ENCODE peak calls at places on chromosomes 3 and 15, in six cellular contexts. One of them, this sample, is unnamed.

GRCh38 chr3:8441969-8442559 is 59.6 kb upstream of the LMCD1 start:
- DNase-seq in body of pancreas: peak; percentile 30
- DNase-seq in activated CD8-positive, alpha-beta T cell treated with anti-CD3 and anti-CD28 coated beads for 36 hours: no peak
- DNase-seq in bronchial epithelial cell: peak; percentile 62
- DNase-seq in IMR-90: peak; percentile 77
- DNase-seq in astrocyte of the spinal cord: peak; percentile 75
- DNase-seq in this sample: no peak

GRCh38 chr3:190458040-190458439 is 8.3 kb upstream of the TMEM207 start:
- DNase-seq in body of pancreas: no peak
- DNase-seq in activated CD8-positive, alpha-beta T cell treated with anti-CD3 and anti-CD28 coated beads for 36 hours: no peak
- DNase-seq in bronchial epithelial cell: no peak
- DNase-seq in IMR-90: no peak
- DNase-seq in astrocyte of the spinal cord: no peak
- DNase-seq in this sample: no peak

GRCh38 chr3:15431256-15431837 is 3.9 kb downstream of the EAF1 start:
- DNase-seq in body of pancreas: no peak
- DNase-seq in activated CD8-positive, alpha-beta T cell treated with anti-CD3 and anti-CD28 coated beads for 36 hours: no peak
- DNase-seq in bronchial epithelial cell: no peak
- DNase-seq in IMR-90: no peak
- DNase-seq in astrocyte of the spinal cord: no peak
- DNase-seq in this sample: no peak

GRCh38 chr3:79367066-79367465 is 400.7 kb downstream of the ROBO1 start:
- DNase-seq in body of pancreas: no peak
- DNase-seq in activated CD8-positive, alpha-beta T cell treated with anti-CD3 and anti-CD28 coated beads for 36 hours: no peak
- DNase-seq in bronchial epithelial cell: peak; percentile 86
- DNase-seq in IMR-90: peak; percentile 87
- DNase-seq in astrocyte of the spinal cord: peak; percentile 65
- DNase-seq in this sample: no peak

GRCh38 chr15:89912145-89912673 is 543 bp downstream of the ARPIN start:
- DNase-seq in body of pancreas: peak; percentile 63
- DNase-seq in activated CD8-positive, alpha-beta T cell treated with anti-CD3 and anti-CD28 coated beads for 36 hours: no peak
- DNase-seq in bronchial epithelial cell: no peak
- DNase-seq in IMR-90: no peak
- DNase-seq in astrocyte of the spinal cord: peak; percentile 8
- DNase-seq in this sample: peak; percentile 46

GRCh38 chr3:25043181-25043580 is 384.9 kb upstream of the RARB start:
- DNase-seq in body of pancreas: no peak
- DNase-seq in activated CD8-positive, alpha-beta T cell treated with anti-CD3 and anti-CD28 coated beads for 36 hours: no peak
- DNase-seq in bronchial epithelial cell: no peak
- DNase-seq in IMR-90: no peak
- DNase-seq in astrocyte of the spinal cord: no peak
- DNase-seq in this sample: no peak

GRCh38 chr15:97904196-97904572 is 56.3 kb upstream of the ARRDC4 start:
- DNase-seq in body of pancreas: peak; percentile 76
- DNase-seq in activated CD8-positive, alpha-beta T cell treated with anti-CD3 and anti-CD28 coated beads for 36 hours: peak; percentile 49
- DNase-seq in bronchial epithelial cell: peak; percentile 47
- DNase-seq in IMR-90: peak; percentile 44
- DNase-seq in astrocyte of the spinal cord: peak; percentile 42
- DNase-seq in this sample: no peak

GRCh38 chr15:83248151-83248851 is 36.2 kb downstream of the BNC1 start:
- DNase-seq in body of pancreas: peak; percentile 24
- DNase-seq in activated CD8-positive, alpha-beta T cell treated with anti-CD3 and anti-CD28 coated beads for 36 hours: peak; percentile 34
- DNase-seq in bronchial epithelial cell: peak; percentile 69
- DNase-seq in IMR-90: peak; percentile 68
- DNase-seq in astrocyte of the spinal cord: peak; percentile 74
- DNase-seq in this sample: no peak

GRCh38 chr3:18444597-18445420 is 19.7 kb upstream of the SATB1 start:
- DNase-seq in body of pancreas: peak; percentile 74
- DNase-seq in activated CD8-positive, alpha-beta T cell treated with anti-CD3 and anti-CD28 coated beads for 36 hours: peak; percentile 83
- DNase-seq in bronchial epithelial cell: no peak
- DNase-seq in IMR-90: peak; percentile 40
- DNase-seq in astrocyte of the spinal cord: peak; percentile 56
- DNase-seq in this sample: peak; percentile 56

GRCh38 chr3:49529567-49529966 is 24.7 kb upstream of the BSN start:
- DNase-seq in body of pancreas: no peak
- DNase-seq in activated CD8-positive, alpha-beta T cell treated with anti-CD3 and anti-CD28 coated beads for 36 hours: peak; percentile 53
- DNase-seq in bronchial epithelial cell: no peak
- DNase-seq in IMR-90: no peak
- DNase-seq in astrocyte of the spinal cord: no peak
- DNase-seq in this sample: no peak

GRCh38 chr3:136171097-136171542 is 25.0 kb downstream of the MSL2 start:
- DNase-seq in body of pancreas: no peak
- DNase-seq in activated CD8-positive, alpha-beta T cell treated with anti-CD3 and anti-CD28 coated beads for 36 hours: no peak
- DNase-seq in bronchial epithelial cell: peak; percentile 88
- DNase-seq in IMR-90: peak; percentile 36
- DNase-seq in astrocyte of the spinal cord: no peak
- DNase-seq in this sample: no peak

GRCh38 chr3:87288486-87288885 is 12.1 kb upstream of the POU1F1 start:
- DNase-seq in body of pancreas: no peak
- DNase-seq in activated CD8-positive, alpha-beta T cell treated with anti-CD3 and anti-CD28 coated beads for 36 hours: no peak
- DNase-seq in bronchial epithelial cell: no peak
- DNase-seq in IMR-90: no peak
- DNase-seq in astrocyte of the spinal cord: no peak
- DNase-seq in this sample: no peak

GRCh38 chr3:88408935-88409334 is 259.2 kb downstream of the C3orf38 start:
- DNase-seq in body of pancreas: no peak
- DNase-seq in activated CD8-positive, alpha-beta T cell treated with anti-CD3 and anti-CD28 coated beads for 36 hours: no peak
- DNase-seq in bronchial epithelial cell: no peak
- DNase-seq in IMR-90: no peak
- DNase-seq in astrocyte of the spinal cord: no peak
- DNase-seq in this sample: no peak

GRCh38 chr15:36254446-36254845 is 325.0 kb upstream of the CDIN1 start:
- DNase-seq in body of pancreas: no peak
- DNase-seq in activated CD8-positive, alpha-beta T cell treated with anti-CD3 and anti-CD28 coated beads for 36 hours: no peak
- DNase-seq in bronchial epithelial cell: no peak
- DNase-seq in IMR-90: no peak
- DNase-seq in astrocyte of the spinal cord: no peak
- DNase-seq in this sample: no peak

DNA sequence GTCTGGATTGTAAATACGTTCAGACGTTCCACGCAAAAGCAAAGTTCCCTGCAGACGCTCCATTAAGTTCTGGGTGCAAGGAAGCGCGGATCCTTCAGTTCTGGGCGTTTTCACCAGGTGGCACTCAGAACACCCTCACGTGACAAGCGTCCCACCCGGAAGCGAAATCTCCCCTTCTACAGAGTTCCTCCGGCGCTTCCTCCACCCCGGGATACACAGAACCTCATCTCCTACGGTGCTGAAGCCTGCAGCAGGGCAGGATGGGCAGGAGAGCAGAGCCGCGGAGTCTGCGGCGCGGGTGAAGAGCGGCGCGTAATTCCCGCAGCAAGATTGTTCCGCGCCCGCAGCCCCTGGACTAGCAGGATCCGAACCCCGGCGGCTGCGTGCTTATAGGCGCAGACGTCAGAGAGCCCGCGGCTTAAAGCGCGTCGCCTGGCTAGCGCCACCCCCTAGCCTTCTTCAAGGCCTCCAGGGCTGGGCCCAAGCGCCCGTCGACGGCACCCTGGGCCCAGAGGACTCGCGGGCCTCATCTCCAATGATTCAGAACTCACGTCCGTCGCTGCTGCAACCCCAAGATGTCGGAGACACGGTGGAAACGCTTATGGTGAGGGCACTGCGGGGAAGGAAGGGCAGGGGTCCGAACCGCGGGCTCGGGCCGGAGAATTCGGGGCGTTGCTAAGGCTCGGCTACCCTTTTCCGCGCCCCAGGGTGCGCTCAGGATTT is at the start of gene SLC25A38:
- DNase-seq in body of pancreas: peak; percentile 75
- DNase-seq in activated CD8-positive, alpha-beta T cell treated with anti-CD3 and anti-CD28 coated beads for 36 hours: peak; percentile 91
- DNase-seq in bronchial epithelial cell: peak; percentile 76
- DNase-seq in IMR-90: peak; percentile 85
- DNase-seq in astrocyte of the spinal cord: peak; percentile 91
- DNase-seq in this sample: peak; percentile 48
- TF ChIP-seq CTCF in body of pancreas: no peak
- TF ChIP-seq CTCF in activated CD8-positive, alpha-beta T cell treated with anti-CD3 and anti-CD28 coated beads for 36 hours: peak; percentile 45
- TF ChIP-seq CTCF in bronchial epithelial cell: peak; percentile 31
- TF ChIP-seq CTCF in IMR-90: peak; percentile 30
- TF ChIP-seq CTCF in astrocyte of the spinal cord: peak; percentile 40
- TF ChIP-seq CTCF in this sample: peak; percentile 22

GRCh38 chr3:52240059-52240885 is 1.3 kb upstream of the TWF2 start:
- DNase-seq in body of pancreas: no peak
- DNase-seq in activated CD8-positive, alpha-beta T cell treated with anti-CD3 and anti-CD28 coated beads for 36 hours: peak; percentile 88
- DNase-seq in bronchial epithelial cell: peak; percentile 72
- DNase-seq in IMR-90: peak; percentile 98
- DNase-seq in astrocyte of the spinal cord: peak; percentile 85
- DNase-seq in this sample: peak; percentile 76
- TF ChIP-seq CTCF in body of pancreas: no peak
- TF ChIP-seq CTCF in activated CD8-positive, alpha-beta T cell treated with anti-CD3 and anti-CD28 coated beads for 36 hours: no peak
- TF ChIP-seq CTCF in bronchial epithelial cell: peak; percentile 13
- TF ChIP-seq CTCF in IMR-90: no peak
- TF ChIP-seq CTCF in astrocyte of the spinal cord: peak; percentile 18
- TF ChIP-seq CTCF in this sample: no peak

GRCh38 chr3:153289334-153289808 is 127.3 kb downstream of the RAP2B start:
- DNase-seq in body of pancreas: no peak
- DNase-seq in activated CD8-positive, alpha-beta T cell treated with anti-CD3 and anti-CD28 coated beads for 36 hours: no peak
- DNase-seq in bronchial epithelial cell: peak; percentile 70
- DNase-seq in IMR-90: peak; percentile 63
- DNase-seq in astrocyte of the spinal cord: no peak
- DNase-seq in this sample: peak; percentile 66

GRCh38 chr3:153285982-153286381 is 124.0 kb downstream of the RAP2B start:
- DNase-seq in body of pancreas: no peak
- DNase-seq in activated CD8-positive, alpha-beta T cell treated with anti-CD3 and anti-CD28 coated beads for 36 hours: no peak
- DNase-seq in bronchial epithelial cell: peak; percentile 97
- DNase-seq in IMR-90: no peak
- DNase-seq in astrocyte of the spinal cord: no peak
- DNase-seq in this sample: no peak

GRCh38 chr3:153284282-153284938 is 122.4 kb downstream of the RAP2B start:
- DNase-seq in body of pancreas: no peak
- DNase-seq in activated CD8-positive, alpha-beta T cell treated with anti-CD3 and anti-CD28 coated beads for 36 hours: peak; percentile 72
- DNase-seq in bronchial epithelial cell: peak; percentile 92
- DNase-seq in IMR-90: peak; percentile 96
- DNase-seq in astrocyte of the spinal cord: peak; percentile 85
- DNase-seq in this sample: peak; percentile 88

GRCh38 chr3:153285194-153285641 is 123.2 kb downstream of the RAP2B start:
- DNase-seq in body of pancreas: no peak
- DNase-seq in activated CD8-positive, alpha-beta T cell treated with anti-CD3 and anti-CD28 coated beads for 36 hours: no peak
- DNase-seq in bronchial epithelial cell: peak; percentile 74
- DNase-seq in IMR-90: peak; percentile 34
- DNase-seq in astrocyte of the spinal cord: peak; percentile 44
- DNase-seq in this sample: peak; percentile 49

DNA sequence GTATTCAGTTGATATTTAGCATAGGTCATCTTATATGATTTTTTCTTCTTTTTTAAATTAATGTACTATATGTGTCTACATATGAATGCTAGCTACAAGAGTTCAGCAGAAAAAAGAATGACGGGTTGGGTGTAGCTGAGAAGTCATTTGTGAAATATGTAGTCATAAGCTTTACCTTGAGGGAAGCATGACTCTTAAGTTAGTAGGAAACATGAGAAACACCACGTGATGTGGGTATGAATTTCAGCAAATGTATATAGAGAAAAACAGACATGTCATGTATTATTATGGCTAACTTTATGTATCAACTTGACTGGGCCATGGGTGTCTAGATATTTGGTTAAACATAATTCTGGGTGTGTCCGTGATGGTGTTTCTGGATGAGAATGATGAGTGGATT is 125.0 kb downstream of the RAP2B start:
- DNase-seq in body of pancreas: no peak
- DNase-seq in activated CD8-positive, alpha-beta T cell treated with anti-CD3 and anti-CD28 coated beads for 36 hours: no peak
- DNase-seq in bronchial epithelial cell: peak; percentile 99
- DNase-seq in IMR-90: no peak
- DNase-seq in astrocyte of the spinal cord: no peak
- DNase-seq in this sample: no peak
- TF ChIP-seq CTCF in body of pancreas: no peak
- TF ChIP-seq CTCF in activated CD8-positive, alpha-beta T cell treated with anti-CD3 and anti-CD28 coated beads for 36 hours: no peak
- TF ChIP-seq CTCF in bronchial epithelial cell: no peak
- TF ChIP-seq CTCF in IMR-90: no peak
- TF ChIP-seq CTCF in astrocyte of the spinal cord: no peak
- TF ChIP-seq CTCF in this sample: no peak

GRCh38 chr3:93906245-93906644 is 67.5 kb downstream of the PROS1 start:
- DNase-seq in body of pancreas: no peak
- DNase-seq in activated CD8-positive, alpha-beta T cell treated with anti-CD3 and anti-CD28 coated beads for 36 hours: no peak
- DNase-seq in bronchial epithelial cell: no peak
- DNase-seq in IMR-90: no peak
- DNase-seq in astrocyte of the spinal cord: no peak
- DNase-seq in this sample: no peak
- TF ChIP-seq CTCF in body of pancreas: no peak
- TF ChIP-seq CTCF in activated CD8-positive, alpha-beta T cell treated with anti-CD3 and anti-CD28 coated beads for 36 hours: no peak
- TF ChIP-seq CTCF in bronchial epithelial cell: no peak
- TF ChIP-seq CTCF in IMR-90: no peak
- TF ChIP-seq CTCF in astrocyte of the spinal cord: no peak
- TF ChIP-seq CTCF in this sample: no peak

GRCh38 chr3:124282751-124283643 is 291.1 kb upstream of the ROPN1 start:
- DNase-seq in body of pancreas: no peak
- DNase-seq in activated CD8-positive, alpha-beta T cell treated with anti-CD3 and anti-CD28 coated beads for 36 hours: no peak
- DNase-seq in bronchial epithelial cell: no peak
- DNase-seq in IMR-90: peak; percentile 11
- DNase-seq in astrocyte of the spinal cord: peak; percentile 46
- DNase-seq in this sample: no peak
- TF ChIP-seq CTCF in body of pancreas: no peak
- TF ChIP-seq CTCF in activated CD8-positive, alpha-beta T cell treated with anti-CD3 and anti-CD28 coated beads for 36 hours: no peak
- TF ChIP-seq CTCF in bronchial epithelial cell: no peak
- TF ChIP-seq CTCF in IMR-90: no peak
- TF ChIP-seq CTCF in astrocyte of the spinal cord: no peak
- TF ChIP-seq CTCF in this sample: no peak